ENCODE peak calls at places on chromosomes 11 and 22, in four cellular contexts. M, N, F and E are unnamed samples.

GRCh38 chr22:49767355-49768062 is 60.2 kb downstream of the BRD1 start:
- DNase-seq in M (peak; percentile 15), N (peak; percentile 72), F (no peak), E (peak; percentile 52)

GRCh38 chr22:35219012-35219411 is 38.3 kb upstream of the HMGXB4 start:
- DNase-seq in M (no peak), N (no peak), F (no peak), E (no peak)

GRCh38 chr11:115759622-115760527 is 255.7 kb upstream of the CADM1 start:
- DNase-seq in M (no peak), N (peak; percentile 61), F (peak; percentile 20), E (no peak)

GRCh38 chr11:5046754-5047330 is 516 bp downstream of the OR52J3 start:
- DNase-seq in M (no peak), N (no peak), F (no peak), E (no peak)

GRCh38 chr11:128772814-128773213 is 78.9 kb downstream of the FLI1 start:
- DNase-seq in M (peak; percentile 49), N (no peak), F (peak; percentile 65), E (peak; percentile 57)

GRCh38 chr11:45246241-45246640 is 39.9 kb downstream of the SYT13 start:
- DNase-seq in M (no peak), N (no peak), F (no peak), E (no peak)

GRCh38 chr22:17569971-17570511 is 6.7 kb downstream of the SLC25A18 start:
- DNase-seq in M (no peak), N (no peak), F (no peak), E (no peak)

GRCh38 chr11:130602700-130603584 is 154.5 kb downstream of the ADAMTS15 start:
- DNase-seq in M (no peak), N (peak; percentile 37), F (peak; percentile 37), E (no peak)

GRCh38 chr11:12482839-12483238 is 105.5 kb downstream of the PARVA start:
- DNase-seq in M (no peak), N (no peak), F (peak; percentile 91), E (no peak)

GRCh38 chr11:133809525-133810178 is 35.7 kb downstream of the SPATA19 start:
- DNase-seq in M (no peak), N (no peak), F (no peak), E (no peak)

GRCh38 chr11:113581713-113582112 is 106.5 kb upstream of the DRD2 start:
- DNase-seq in M (no peak), N (no peak), F (no peak), E (no peak)

GRCh38 chr11:77039491-77040400 is 5.5 kb downstream of the B3GNT6 start:
- DNase-seq in M (no peak), N (peak; percentile 81), F (peak; percentile 70), E (no peak)

GRCh38 chr11:20443596-20443995 is 56.1 kb downstream of the PRMT3 start:
- DNase-seq in M (no peak), N (peak; percentile 17), F (no peak), E (no peak)

GRCh38 chr11:66335531-66336233 is 552 bp downstream of the RIN1 start:
- DNase-seq in M (no peak), N (peak; percentile 81), F (no peak), E (no peak)

GRCh38 chr22:47038206-47038835 is 275.9 kb downstream of the TBC1D22A start:
- DNase-seq in M (no peak), N (no peak), F (no peak), E (no peak)

GRCh38 chr22:47123006-47123826 is 360.8 kb downstream of the TBC1D22A start:
- DNase-seq in M (no peak), N (no peak), F (no peak), E (peak; percentile 27)

GRCh38 chr11:14399087-14399486 is 40.1 kb upstream of the RRAS2 start:
- DNase-seq in M (no peak), N (no peak), F (no peak), E (no peak)

GRCh38 chr22:46443850-46444389 is 93.5 kb downstream of the CELSR1 start:
- DNase-seq in M (no peak), N (no peak), F (no peak), E (no peak)

GRCh38 chr11:67034350-67034749 is 11.4 kb downstream of the SYT12 start:
- DNase-seq in M (no peak), N (no peak), F (no peak), E (no peak)

GRCh38 chr22:39634530-39635399 is 64.2 kb downstream of the CACNA1I start:
- DNase-seq in M (no peak), N (no peak), F (peak; percentile 29), E (no peak)

GRCh38 chr11:799641-800316 is 1.7 kb upstream of the SLC25A22 start:
- DNase-seq in M (no peak), N (no peak), F (no peak), E (no peak)

GRCh38 chr11:112396092-112396491 is 135.4 kb upstream of the PLET1 start:
- DNase-seq in M (no peak), N (no peak), F (no peak), E (no peak)

GRCh38 chr11:128802358-128802981 is 64.6 kb downstream of the KCNJ1 start:
- DNase-seq in M (no peak), N (peak; percentile 65), F (peak; percentile 49), E (no peak)

GRCh38 chr22:42282943-42283287 is 12.5 kb upstream of the TCF20 start:
- DNase-seq in M (no peak), N (no peak), F (no peak), E (no peak)

GRCh38 chr11:28470180-28470579 is 362.0 kb downstream of the METTL15 start:
- DNase-seq in M (no peak), N (no peak), F (no peak), E (no peak)
- TF ChIP-seq CTCF in M (no peak), N (no peak), F (no peak), E (no peak)

GRCh38 chr22:36384766-36385400 is 2.9 kb downstream of the MYH9 start:
- DNase-seq in M (no peak), N (peak; percentile 61), F (peak; percentile 53), E (no peak)
- TF ChIP-seq CTCF in M (no peak), N (no peak), F (no peak), E (no peak)

GRCh38 chr11:99968336-99968735 is 718.8 kb upstream of the ARHGAP42 start:
- DNase-seq in M (no peak), N (no peak), F (no peak), E (no peak)
- TF ChIP-seq CTCF in M (no peak), N (no peak), F (no peak), E (no peak)

DNA sequence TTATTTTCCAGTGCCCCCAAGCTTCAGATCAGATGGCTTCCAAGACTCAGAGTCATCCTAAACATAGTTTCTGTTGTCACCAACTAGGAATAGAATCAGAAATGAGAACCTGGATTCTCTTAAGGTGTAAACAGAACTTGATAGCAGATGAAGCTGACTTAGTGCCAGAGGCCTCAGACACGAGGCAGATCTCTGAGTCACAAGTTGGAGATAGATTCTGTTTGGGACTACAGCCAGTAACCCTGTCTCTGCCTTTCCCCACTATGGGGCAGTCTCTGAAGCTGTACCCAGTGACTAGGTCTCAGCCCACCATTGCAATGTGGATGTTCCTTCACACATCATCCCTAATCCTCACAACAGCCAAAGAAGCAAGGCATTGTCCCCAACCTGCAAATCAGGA is 25.4 kb downstream of the NEU3 start:
- DNase-seq in M (no peak), N (no peak), F (no peak), E (no peak)
- TF ChIP-seq CTCF in M (no peak), N (peak; percentile 45), F (no peak), E (no peak)

GRCh38 chr22:38056969-38057841 is at the start of gene PICK1:
- DNase-seq in M (peak; percentile 68), N (peak; percentile 89), F (peak; percentile 92), E (peak; percentile 72)
- TF ChIP-seq CTCF in M (no peak), N (no peak), F (peak; percentile 39), E (no peak)

GRCh38 chr22:37973271-37974170 is 10.8 kb downstream of the SOX10 start:
- DNase-seq in M (no peak), N (no peak), F (no peak), E (no peak)

GRCh38 chr22:37972527-37972926 is 11.8 kb downstream of the SOX10 start:
- DNase-seq in M (no peak), N (no peak), F (no peak), E (no peak)

GRCh38 chr22:37971475-37972434 is 12.6 kb downstream of the SOX10 start:
- DNase-seq in M (no peak), N (no peak), F (no peak), E (no peak)

GRCh38 chr22:37968452-37969251 is 15.2 kb downstream of the POLR2F start:
- DNase-seq in M (no peak), N (no peak), F (no peak), E (no peak)

GRCh38 chr22:37970864-37971263 is 13.5 kb downstream of the SOX10 start:
- DNase-seq in M (no peak), N (no peak), F (no peak), E (no peak)
- TF ChIP-seq CTCF in M (no peak), N (no peak), F (no peak), E (no peak)

DNA sequence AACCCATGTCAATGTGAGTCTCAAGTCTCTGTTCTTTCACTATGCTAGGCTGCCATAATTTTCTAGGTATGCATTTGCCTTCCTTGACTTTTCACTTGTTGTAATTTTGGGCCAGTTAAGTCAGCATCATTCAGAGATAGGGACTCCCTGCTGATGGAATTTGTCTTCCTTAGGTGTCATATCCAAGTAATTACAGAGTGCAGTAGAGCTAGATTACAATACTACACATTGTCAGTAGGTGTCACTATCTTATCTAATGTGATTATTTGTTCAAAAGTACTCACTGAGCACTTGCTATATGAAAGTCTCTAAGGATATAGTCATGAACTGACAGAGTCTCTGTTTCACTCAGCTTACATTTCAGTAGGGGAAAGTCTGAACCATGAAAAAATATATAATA is 25.0 kb upstream of the SYN3 start:
- DNase-seq in M (no peak), N (no peak), F (no peak), E (no peak)
- TF ChIP-seq CTCF in M (no peak), N (no peak), F (no peak), E (no peak)

GRCh38 chr11:132161538-132161937 is 791.1 kb downstream of the NTM start:
- DNase-seq in M (no peak), N (no peak), F (no peak), E (no peak)

GRCh38 chr11:132158696-132159095 is 788.3 kb downstream of the NTM start:
- DNase-seq in M (no peak), N (peak; percentile 47), F (no peak), E (no peak)

GRCh38 chr11:132158091-132158490 is 787.7 kb downstream of the NTM start:
- DNase-seq in M (no peak), N (no peak), F (peak; percentile 8), E (no peak)
- TF ChIP-seq CTCF in M (no peak), N (peak; percentile 49), F (no peak), E (peak; percentile 21)

GRCh38 chr11:110044226-110044968 is 48.8 kb upstream of the ZC3H12C start:
- DNase-seq in M (no peak), N (no peak), F (peak; percentile 37), E (no peak)
- TF ChIP-seq CTCF in M (no peak), N (no peak), F (no peak), E (no peak)